ENCODE peak calls at places on chromosomes 3 and 15, in four cellular contexts. I is ELF-1, A is PC-3, Q is adrenal gland. H is an unnamed sample.

GRCh38 chr3:134485075-134485536 is 679 bp downstream of the ANAPC13 start:
- DNase-seq in I (no peak), A (peak; percentile 6), Q (no peak), H (peak; percentile 47)

GRCh38 chr15:78243491-78243941 is 9.2 kb upstream of the ACSBG1 start:
- DNase-seq in I (peak; percentile 76), A (no peak), Q (peak; percentile 79), H (no peak)

GRCh38 chr15:96390986-96391385 is 60.5 kb downstream of the NR2F2 start:
- DNase-seq in I (no peak), A (no peak), Q (no peak), H (no peak)

GRCh38 chr3:139295040-139295439 is 48.8 kb upstream of the MRPS22 start:
- DNase-seq in I (no peak), A (no peak), Q (peak; percentile 66), H (no peak)

GRCh38 chr3:15755181-15755580 is 42.6 kb downstream of the ANKRD28 start:
- DNase-seq in I (no peak), A (no peak), Q (no peak), H (no peak)

GRCh38 chr3:140768921-140769320 is 91.1 kb downstream of the TRIM42 start:
- DNase-seq in I (no peak), A (no peak), Q (no peak), H (no peak)

GRCh38 chr3:71066849-71067261 is 516.7 kb downstream of the FOXP1 start:
- DNase-seq in I (no peak), A (peak; percentile 48), Q (no peak), H (peak; percentile 34)

GRCh38 chr3:112755845-112756671 is 90.6 kb downstream of the CD200R1L start:
- DNase-seq in I (no peak), A (no peak), Q (no peak), H (no peak)

GRCh38 chr3:31493187-31493586 is 39.5 kb upstream of the STT3B start:
- DNase-seq in I (no peak), A (no peak), Q (no peak), H (no peak)

GRCh38 chr15:29090617-29091466 is 178.8 kb downstream of the NSMCE3 start:
- DNase-seq in I (peak; percentile 48), A (peak; percentile 41), Q (no peak), H (peak; percentile 43)

GRCh38 chr3:188158731-188159355 is 4.9 kb downstream of the LPP start:
- DNase-seq in I (no peak), A (no peak), Q (no peak), H (no peak)

GRCh38 chr15:92603743-92604470 is 51.7 kb downstream of the FAM174B start:
- DNase-seq in I (no peak), A (peak; percentile 47), Q (no peak), H (no peak)

GRCh38 chr3:23004971-23005370 is 198.2 kb upstream of the UBE2E2 start:
- DNase-seq in I (no peak), A (peak; percentile 95), Q (no peak), H (peak; percentile 1)

GRCh38 chr3:150372320-150373118 is 35.6 kb upstream of the TSC22D2 start:
- DNase-seq in I (peak; percentile 29), A (peak; percentile 86), Q (no peak), H (peak; percentile 50)

H was measured in HT-29.